ENCODE peak calls at places on chromosomes 6 and 20, in four cellular contexts. One of them, this sample, is unnamed.

GRCh38 chr6:166317261-166318212 is 9.3 kb upstream of the PRR18 start:
- DNase-seq in HepG2: no peak
- DNase-seq in GM12878: no peak
- DNase-seq in K562: no peak
- DNase-seq in this sample: no peak

GRCh38 chr20:53748821-53749402 is 155.3 kb upstream of the ZNF217 start:
- DNase-seq in HepG2: no peak
- DNase-seq in GM12878: no peak
- DNase-seq in K562: no peak
- DNase-seq in this sample: no peak

GRCh38 chr6:24888967-24889366 is 46.8 kb downstream of the RIPOR2 start:
- DNase-seq in HepG2: no peak
- DNase-seq in GM12878: no peak
- DNase-seq in K562: no peak
- DNase-seq in this sample: no peak

GRCh38 chr6:83258517-83258916 is 65.4 kb downstream of the RWDD2A start:
- DNase-seq in HepG2: no peak
- DNase-seq in GM12878: no peak
- DNase-seq in K562: no peak
- DNase-seq in this sample: no peak

GRCh38 chr20:16096756-16097326 is 476.4 kb downstream of the KIF16B start:
- DNase-seq in HepG2: no peak
- DNase-seq in GM12878: no peak
- DNase-seq in K562: no peak
- DNase-seq in this sample: no peak

GRCh38 chr6:17932362-17932852 is 55.0 kb downstream of the KIF13A start:
- DNase-seq in HepG2: peak; percentile 92
- DNase-seq in GM12878: no peak
- DNase-seq in K562: peak; percentile 35
- DNase-seq in this sample: peak; percentile 52

GRCh38 chr6:156848533-156848932 is 71.4 kb downstream of the ARID1B start:
- DNase-seq in HepG2: no peak
- DNase-seq in GM12878: no peak
- DNase-seq in K562: no peak
- DNase-seq in this sample: no peak

GRCh38 chr6:13536796-13537526 is 37.4 kb upstream of the SIRT5 start:
- DNase-seq in HepG2: no peak
- DNase-seq in GM12878: no peak
- DNase-seq in K562: no peak
- DNase-seq in this sample: no peak

GRCh38 chr6:45423111-45423900 is 45.6 kb upstream of the SUPT3H start:
- DNase-seq in HepG2: no peak
- DNase-seq in GM12878: no peak
- DNase-seq in K562: no peak
- DNase-seq in this sample: no peak

GRCh38 chr20:8933391-8933807 is 135.5 kb upstream of the PLCB4 start:
- DNase-seq in HepG2: no peak
- DNase-seq in GM12878: no peak
- DNase-seq in K562: no peak
- DNase-seq in this sample: no peak

GRCh38 chr6:151269318-151269995 is 29.7 kb downstream of the AKAP12 start:
- DNase-seq in HepG2: no peak
- DNase-seq in GM12878: no peak
- DNase-seq in K562: no peak
- DNase-seq in this sample: peak; percentile 12

GRCh38 chr6:373773-374724 is 17.5 kb upstream of the IRF4 start:
- DNase-seq in HepG2: no peak
- DNase-seq in GM12878: no peak
- DNase-seq in K562: no peak
- DNase-seq in this sample: no peak

GRCh38 chr6:41578714-41579610 is 32.8 kb downstream of the FOXP4 start:
- DNase-seq in HepG2: no peak
- DNase-seq in GM12878: no peak
- DNase-seq in K562: peak; percentile 73
- DNase-seq in this sample: peak; percentile 54

GRCh38 chr6:110095101-110095500 is 84.4 kb downstream of the WASF1 start:
- DNase-seq in HepG2: no peak
- DNase-seq in GM12878: no peak
- DNase-seq in K562: no peak
- DNase-seq in this sample: no peak

GRCh38 chr6:110098511-110099116 is 80.9 kb downstream of the WASF1 start:
- DNase-seq in HepG2: peak; percentile 6
- DNase-seq in GM12878: no peak
- DNase-seq in K562: no peak
- DNase-seq in this sample: no peak

GRCh38 chr6:110101885-110102284 is 77.6 kb downstream of the WASF1 start:
- DNase-seq in HepG2: no peak
- DNase-seq in GM12878: no peak
- DNase-seq in K562: peak; percentile 12
- DNase-seq in this sample: no peak

GRCh38 chr6:110093981-110094380 is 85.5 kb downstream of the WASF1 start:
- DNase-seq in HepG2: no peak
- DNase-seq in GM12878: no peak
- DNase-seq in K562: no peak
- DNase-seq in this sample: no peak

GRCh38 chr6:110097443-110097842 is 82.0 kb downstream of the WASF1 start:
- DNase-seq in HepG2: no peak
- DNase-seq in GM12878: no peak
- DNase-seq in K562: no peak
- DNase-seq in this sample: no peak
- TF ChIP-seq CHD4 in HepG2: no peak
- TF ChIP-seq CHD4 in GM12878: no peak
- TF ChIP-seq CHD4 in K562: no peak
- TF ChIP-seq CHD4 in this sample: no peak

GRCh38 chr6:113772961-113773360 is 84.2 kb upstream of the MARCKS start:
- DNase-seq in HepG2: no peak
- DNase-seq in GM12878: no peak
- DNase-seq in K562: no peak
- DNase-seq in this sample: no peak

GRCh38 chr6:113777601-113778000 is 79.5 kb upstream of the MARCKS start:
- DNase-seq in HepG2: no peak
- DNase-seq in GM12878: no peak
- DNase-seq in K562: no peak
- DNase-seq in this sample: no peak

GRCh38 chr6:113779656-113780055 is 77.5 kb upstream of the MARCKS start:
- DNase-seq in HepG2: no peak
- DNase-seq in GM12878: no peak
- DNase-seq in K562: no peak
- DNase-seq in this sample: no peak

GRCh38 chr6:113774122-113774835 is 82.9 kb upstream of the MARCKS start:
- DNase-seq in HepG2: no peak
- DNase-seq in GM12878: no peak
- DNase-seq in K562: no peak
- DNase-seq in this sample: no peak

GRCh38 chr6:113776998-113777397 is 80.1 kb upstream of the MARCKS start:
- DNase-seq in HepG2: no peak
- DNase-seq in GM12878: no peak
- DNase-seq in K562: no peak
- DNase-seq in this sample: no peak
- TF ChIP-seq CHD4 in HepG2: no peak
- TF ChIP-seq CHD4 in GM12878: no peak
- TF ChIP-seq CHD4 in K562: no peak
- TF ChIP-seq CHD4 in this sample: no peak

DNA sequence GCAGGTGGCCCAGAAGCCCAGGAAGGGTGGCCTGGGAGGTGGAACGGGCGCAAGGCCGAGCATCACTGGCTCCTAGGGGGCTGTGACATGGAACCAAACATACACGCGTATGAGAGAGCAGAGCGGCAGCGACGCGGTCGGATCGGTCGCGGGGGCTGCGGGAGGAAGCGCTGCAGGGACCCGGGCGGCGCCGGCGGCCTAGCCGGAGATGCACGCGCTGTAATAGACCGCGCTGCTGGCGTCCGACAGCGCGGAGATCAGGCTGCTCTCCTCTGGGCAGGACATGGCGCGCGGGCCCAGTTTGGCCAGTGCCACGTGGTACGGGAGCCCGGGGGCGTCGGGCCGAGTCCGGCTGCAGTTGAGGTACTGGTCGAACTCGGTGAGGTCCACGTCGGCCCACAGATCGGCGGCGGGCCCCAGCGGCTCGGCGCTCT is 1.5 kb downstream of the SOX18 start:
- DNase-seq in HepG2: no peak
- DNase-seq in GM12878: no peak
- DNase-seq in K562: no peak
- DNase-seq in this sample: no peak
- TF ChIP-seq CHD4 in HepG2: no peak
- TF ChIP-seq CHD4 in GM12878: no peak
- TF ChIP-seq CHD4 in K562: no peak
- TF ChIP-seq CHD4 in this sample: no peak

DNA sequence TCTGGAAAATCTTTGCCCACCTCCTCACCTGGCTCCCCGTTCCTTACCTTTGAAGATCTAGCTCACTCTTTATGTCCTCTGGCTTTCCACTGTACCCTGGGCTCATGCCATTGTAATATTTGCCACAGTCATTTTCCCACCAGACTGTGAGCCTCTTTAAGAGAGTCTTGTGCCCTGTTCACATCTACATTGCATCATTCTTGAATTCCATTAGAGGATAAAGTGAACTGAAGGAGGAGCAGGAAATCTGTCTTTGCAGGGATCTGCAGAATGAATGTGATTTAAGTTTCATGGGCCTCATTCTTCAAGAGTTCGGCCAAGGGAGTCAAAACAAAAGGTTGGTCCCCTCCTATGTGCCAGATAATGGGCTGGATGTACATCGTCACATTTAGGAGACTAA is 272.6 kb upstream of the CITED2 start:
- DNase-seq in HepG2: no peak
- DNase-seq in GM12878: no peak
- DNase-seq in K562: no peak
- DNase-seq in this sample: no peak
- TF ChIP-seq CHD4 in HepG2: no peak
- TF ChIP-seq CHD4 in GM12878: no peak
- TF ChIP-seq CHD4 in K562: no peak
- TF ChIP-seq CHD4 in this sample: no peak

GRCh38 chr20:24102290-24102689 is 113.7 kb upstream of the GGTLC1 start:
- DNase-seq in HepG2: peak; percentile 35
- DNase-seq in GM12878: no peak
- DNase-seq in K562: no peak
- DNase-seq in this sample: peak; percentile 25

GRCh38 chr20:24098886-24099285 is 110.3 kb upstream of the GGTLC1 start:
- DNase-seq in HepG2: no peak
- DNase-seq in GM12878: no peak
- DNase-seq in K562: no peak
- DNase-seq in this sample: no peak

GRCh38 chr20:24106155-24106800 is 117.7 kb upstream of the GGTLC1 start:
- DNase-seq in HepG2: no peak
- DNase-seq in GM12878: no peak
- DNase-seq in K562: no peak
- DNase-seq in this sample: no peak

GRCh38 chr20:24100370-24101011 is 111.9 kb upstream of the GGTLC1 start:
- DNase-seq in HepG2: peak; percentile 70
- DNase-seq in GM12878: no peak
- DNase-seq in K562: peak; percentile 24
- DNase-seq in this sample: peak; percentile 77

GRCh38 chr20:24102749-24103148 is 114.2 kb upstream of the GGTLC1 start:
- DNase-seq in HepG2: no peak
- DNase-seq in GM12878: no peak
- DNase-seq in K562: no peak
- DNase-seq in this sample: peak; percentile 47
- TF ChIP-seq CHD4 in HepG2: no peak
- TF ChIP-seq CHD4 in GM12878: no peak
- TF ChIP-seq CHD4 in K562: no peak
- TF ChIP-seq CHD4 in this sample: no peak

GRCh38 chr6:116366740-116367275 is 3.9 kb upstream of the DSE start:
- DNase-seq in HepG2: no peak
- DNase-seq in GM12878: no peak
- DNase-seq in K562: no peak
- DNase-seq in this sample: no peak
- TF ChIP-seq CHD4 in HepG2: no peak
- TF ChIP-seq CHD4 in GM12878: no peak
- TF ChIP-seq CHD4 in K562: no peak
- TF ChIP-seq CHD4 in this sample: no peak

This sample was measured in A549.